ENCODE peak calls at places on chromosomes 1 and 21, in six cellular contexts. X is right cardiac atrium, W is uterus, J is pancreas, R is left ventricle myocardium inferior, O is sigmoid colon. S is an unnamed sample.

GRCh38 chr1:100941098-100941527 is 45.2 kb downstream of the SLC30A7 start:
- DNase-seq in J (no peak), X (no peak), R (no peak), O (no peak), W (no peak), S (no peak)

GRCh38 chr1:7727816-7728477 is 43.1 kb upstream of the VAMP3 start:
- DNase-seq in J (no peak), X (no peak), O (no peak), W (no peak), R (no peak), S (no peak)

GRCh38 chr1:187078321-187078720 is 249.6 kb downstream of the PLA2G4A start:
- DNase-seq in W (no peak), R (no peak), O (no peak), X (no peak), J (no peak), S (no peak)

GRCh38 chr1:66275601-66276023 is 258.3 kb upstream of the SGIP1 start:
- DNase-seq in O (no peak), X (peak; percentile 31), R (no peak), J (no peak), W (no peak), S (peak; percentile 30)

GRCh38 chr1:8745749-8746390 is 71.6 kb downstream of the RERE start:
- DNase-seq in W (no peak), X (no peak), J (no peak), R (no peak), O (no peak), S (no peak)

GRCh38 chr1:26161408-26162219 is 2.7 kb downstream of the FAM110D start:
- DNase-seq in W (peak; percentile 47), O (no peak), J (peak; percentile 66), R (peak; percentile 74), X (peak; percentile 69), S (peak; percentile 36)

GRCh38 chr1:236063919-236064673 is 794 bp downstream of the NID1 start:
- DNase-seq in J (peak; percentile 63), R (peak; percentile 68), X (peak; percentile 72), O (peak; percentile 95), W (peak; percentile 69), S (peak; percentile 18)

GRCh38 chr1:185479781-185480180 is 162.7 kb upstream of the IVNS1ABP start:
- DNase-seq in J (no peak), X (no peak), R (no peak), W (no peak), O (no peak), S (no peak)

GRCh38 chr1:16189921-16190499 is 22.4 kb downstream of the ARHGEF19 start:
- DNase-seq in X (no peak), O (no peak), R (no peak), J (no peak), W (no peak), S (no peak)

GRCh38 chr1:114462963-114463362 is 48.0 kb downstream of the TRIM33 start:
- DNase-seq in R (no peak), X (no peak), O (no peak), W (no peak), J (no peak), S (no peak)

GRCh38 chr1:202567747-202568146 is 142.5 kb downstream of the SYT2 start:
- DNase-seq in X (no peak), O (no peak), W (no peak), J (no peak), R (no peak), S (no peak)

GRCh38 chr1:201383647-201384405 is 6.3 kb upstream of the TNNT2 start:
- DNase-seq in R (no peak), X (no peak), J (no peak), O (no peak), W (no peak), S (peak; percentile 79)

GRCh38 chr1:226945858-226946245 is 5.8 kb downstream of the COQ8A start:
- DNase-seq in O (no peak), X (no peak), R (no peak), W (no peak), J (peak; percentile 46), S (no peak)

GRCh38 chr1:32291145-32291707 is 657 bp upstream of the HDAC1 start:
- DNase-seq in X (no peak), O (no peak), R (no peak), W (no peak), J (no peak), S (no peak)

GRCh38 chr1:9610548-9610947 is 21.8 kb downstream of the TMEM201 start:
- DNase-seq in O (no peak), J (no peak), X (no peak), R (no peak), W (no peak), S (no peak)

GRCh38 chr1:12433323-12434053 is 184.5 kb downstream of the DHRS3 start:
- DNase-seq in R (peak; percentile 61), J (peak; percentile 33), W (peak; percentile 72), X (peak; percentile 66), O (peak; percentile 79), S (peak; percentile 61)

GRCh38 chr1:12435639-12436344 is 182.2 kb downstream of the DHRS3 start:
- DNase-seq in W (no peak), R (no peak), J (no peak), X (no peak), O (no peak), S (no peak)

GRCh38 chr1:12434174-12434573 is 183.8 kb downstream of the DHRS3 start:
- DNase-seq in J (no peak), R (no peak), X (no peak), W (no peak), O (no peak), S (no peak)

GRCh38 chr1:12436345-12436658 is 181.7 kb downstream of the DHRS3 start:
- DNase-seq in O (no peak), J (no peak), R (no peak), X (no peak), W (no peak), S (no peak)

GRCh38 chr1:12434686-12435085 is 183.3 kb downstream of the DHRS3 start:
- DNase-seq in J (no peak), O (no peak), X (no peak), R (no peak), W (no peak), S (no peak)
- H3K4me1 ChIP-seq in J (peaks cover 26% of the 10 kb centered on the region), O (no peaks in the 10 kb centered on the region), X (peaks cover 8% of the 10 kb centered on the region), R (peaks cover 98% of the 10 kb centered on the region), W (peaks cover 8% of the 10 kb centered on the region), S (peaks cover 40% of the 10 kb centered on the region)

DNA sequence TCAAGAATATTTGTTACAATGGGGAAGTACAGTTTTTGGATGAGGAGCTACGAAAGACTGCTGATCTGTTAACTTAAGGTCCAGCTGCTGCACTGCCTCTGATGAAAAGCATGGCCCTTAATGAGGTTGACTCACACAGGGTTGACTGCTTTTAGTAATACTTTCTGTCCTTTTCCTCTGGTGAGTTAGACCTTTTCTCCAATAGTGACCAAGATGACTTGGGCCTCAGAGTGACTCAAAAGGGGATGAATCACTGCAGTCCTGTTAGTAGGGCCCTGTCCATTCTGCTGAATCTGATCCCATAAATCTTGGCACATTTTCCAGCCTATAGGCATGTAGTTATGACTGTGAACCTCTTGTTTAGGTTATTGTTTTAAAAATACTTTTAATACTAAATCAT is 2.7 kb downstream of the DISP1 start:
- DNase-seq in R (no peak), J (no peak), X (peak; percentile 24), O (no peak), W (no peak), S (no peak)
- H3K27ac ChIP-seq in R (no peak overlapping the region), J (no peak overlapping the region), X (no peak overlapping the region), O (peak overlapping the region; percentile 99), W (peak overlapping the region; percentile 36), S (no peak overlapping the region)

DNA sequence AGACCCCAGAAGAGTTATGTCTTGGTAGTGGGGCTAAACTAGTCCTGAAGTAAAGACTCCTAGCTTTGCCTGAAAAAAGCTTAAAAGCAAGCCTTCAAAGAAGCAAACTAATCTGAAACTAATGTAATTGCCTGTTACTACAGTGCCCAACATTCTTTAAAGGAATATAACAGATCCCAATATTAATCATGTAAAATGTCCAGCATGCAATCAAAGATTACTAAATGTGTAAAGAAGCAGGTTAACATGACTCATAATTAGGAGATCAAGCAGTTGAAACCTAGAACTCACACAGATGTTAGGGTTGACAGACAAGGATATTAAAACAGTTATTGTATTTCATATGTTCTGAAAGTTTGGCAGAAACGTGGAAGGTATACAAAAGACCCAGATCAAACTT is 17.8 kb downstream of the DYRK1A start:
- DNase-seq in O (no peak), R (no peak), X (no peak), W (no peak), J (no peak), S (no peak)
- H3K4me1 ChIP-seq in O (no peaks in the 10 kb centered on the region), R (peaks cover 100% of the 10 kb centered on the region), X (peaks cover 19% of the 10 kb centered on the region), W (peaks cover 3% of the 10 kb centered on the region), J (peaks cover 38% of the 10 kb centered on the region), S (peaks cover 90% of the 10 kb centered on the region)

DNA sequence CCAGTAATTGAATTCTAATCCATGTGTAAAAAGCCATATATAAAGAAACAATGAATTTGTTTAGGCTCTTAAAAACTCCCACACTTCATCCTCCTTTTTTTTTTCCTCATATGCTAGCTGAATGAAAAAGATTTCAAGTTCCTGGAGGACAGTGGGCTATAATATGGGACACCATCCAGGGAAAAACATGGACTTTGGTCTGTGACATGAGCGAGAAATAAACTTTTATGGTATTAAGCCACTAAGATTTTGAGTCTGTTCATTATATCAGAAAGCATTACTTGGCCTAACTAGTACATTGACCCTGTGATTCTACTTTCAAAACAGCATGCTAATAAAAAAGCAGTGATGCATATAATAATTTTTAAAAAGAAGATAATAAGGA is 392.3 kb upstream of the CAMK1G start:
- DNase-seq in R (no peak), J (no peak), O (no peak), X (no peak), W (no peak), S (no peak)
- H3K27ac ChIP-seq in R (no peak overlapping the region), J (no peak overlapping the region), O (no peak overlapping the region), X (no peak overlapping the region), W (no peak overlapping the region), S (no peak overlapping the region)

DNA sequence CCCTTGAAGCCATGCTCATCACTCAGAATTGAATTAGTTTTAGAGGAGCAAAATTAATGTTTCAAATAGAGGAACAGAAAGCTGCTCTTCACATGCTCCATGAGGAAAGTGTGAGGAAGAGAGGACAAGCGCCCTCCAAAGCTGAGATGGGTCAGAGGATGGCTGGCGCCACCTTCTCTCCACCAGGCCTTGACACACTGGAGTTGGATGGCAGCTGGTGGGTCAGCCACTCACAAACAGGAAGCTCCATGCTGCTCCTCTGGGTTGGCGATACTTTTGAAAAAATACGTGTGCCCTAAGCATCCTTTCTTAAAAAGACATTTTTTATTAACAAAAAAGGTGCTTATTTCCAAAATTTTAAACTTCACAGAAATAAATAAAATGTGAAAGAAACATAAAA is 3.1 kb upstream of the CD2 start:
- DNase-seq in W (no peak), J (no peak), R (no peak), O (no peak), X (no peak), S (no peak)
- H3K4me1 ChIP-seq in W (no peaks in the 10 kb centered on the region), J (no peaks in the 10 kb centered on the region), R (no peaks in the 10 kb centered on the region), O (no peaks in the 10 kb centered on the region), X (no peaks in the 10 kb centered on the region), S (no peaks in the 10 kb centered on the region)

GRCh38 chr1:19484338-19484792 is 974 bp downstream of the CAPZB start:
- DNase-seq in R (no peak), W (no peak), O (peak; percentile 73), J (peak; percentile 20), X (no peak), S (no peak)

GRCh38 chr1:19484793-19485361 is 462 bp downstream of the CAPZB start:
- DNase-seq in W (no peak), R (no peak), X (no peak), J (no peak), O (peak; percentile 76), S (peak; percentile 32)

GRCh38 chr1:19481826-19482398 is 3.4 kb downstream of the CAPZB start:
- DNase-seq in J (no peak), O (no peak), X (no peak), W (no peak), R (no peak), S (no peak)

GRCh38 chr1:19483691-19484090 is 1.6 kb downstream of the CAPZB start:
- DNase-seq in W (no peak), O (no peak), R (no peak), J (no peak), X (no peak), S (no peak)

GRCh38 chr1:19483261-19483660 is 2.1 kb downstream of the CAPZB start:
- DNase-seq in J (no peak), O (no peak), X (no peak), R (no peak), W (no peak), S (no peak)
- H3K27ac ChIP-seq in J (no peak overlapping the region), O (peak overlapping the region; percentile 100), X (no peak overlapping the region), R (peak overlapping the region; percentile 99), W (no peak overlapping the region), S (peak overlapping the region; percentile 99)